ENCODE peak calls at places on chromosomes 1 and 21, in four cellular contexts. One of them, this sample, is unnamed.

GRCh38 chr21:26461500-26461899 is 111.6 kb downstream of the CYYR1 start:
- DNase-seq in activated CD4-positive, CD25-positive, alpha-beta regulatory T cell: no peak
- DNase-seq in globus pallidus: no peak
- DNase-seq in left cardiac atrium: no peak
- DNase-seq in this sample: no peak

GRCh38 chr1:44747878-44748277 is 8.2 kb downstream of the KIF2C start:
- DNase-seq in activated CD4-positive, CD25-positive, alpha-beta regulatory T cell: no peak
- DNase-seq in globus pallidus: no peak
- DNase-seq in left cardiac atrium: no peak
- DNase-seq in this sample: no peak

GRCh38 chr1:41891403-41891896 is 27.3 kb downstream of the HIVEP3 start:
- DNase-seq in activated CD4-positive, CD25-positive, alpha-beta regulatory T cell: peak
- DNase-seq in globus pallidus: no peak
- DNase-seq in left cardiac atrium: no peak
- DNase-seq in this sample: no peak

GRCh38 chr1:19374402-19374801 is 62.3 kb downstream of the SLC66A1 start:
- DNase-seq in activated CD4-positive, CD25-positive, alpha-beta regulatory T cell: no peak
- DNase-seq in globus pallidus: no peak
- DNase-seq in left cardiac atrium: no peak
- DNase-seq in this sample: no peak

GRCh38 chr1:27577504-27578188 is 26.3 kb downstream of the AHDC1 start:
- DNase-seq in activated CD4-positive, CD25-positive, alpha-beta regulatory T cell: no peak
- DNase-seq in globus pallidus: no peak
- DNase-seq in left cardiac atrium: no peak
- DNase-seq in this sample: no peak

GRCh38 chr1:45321444-45321843 is 5.3 kb upstream of the HPDL start:
- DNase-seq in activated CD4-positive, CD25-positive, alpha-beta regulatory T cell: no peak
- DNase-seq in globus pallidus: no peak
- DNase-seq in left cardiac atrium: no peak
- DNase-seq in this sample: no peak

GRCh38 chr1:2636733-2637132 is 3.9 kb upstream of the MMEL1 start:
- DNase-seq in activated CD4-positive, CD25-positive, alpha-beta regulatory T cell: no peak
- DNase-seq in globus pallidus: no peak
- DNase-seq in left cardiac atrium: no peak
- DNase-seq in this sample: no peak

GRCh38 chr1:242525360-242525722 is 844 bp upstream of the PLD5 start:
- DNase-seq in activated CD4-positive, CD25-positive, alpha-beta regulatory T cell: no peak
- DNase-seq in globus pallidus: no peak
- DNase-seq in left cardiac atrium: no peak
- DNase-seq in this sample: no peak

GRCh38 chr1:190754769-190755168 is 277.1 kb upstream of the BRINP3 start:
- DNase-seq in activated CD4-positive, CD25-positive, alpha-beta regulatory T cell: no peak
- DNase-seq in globus pallidus: no peak
- DNase-seq in left cardiac atrium: no peak
- DNase-seq in this sample: no peak

GRCh38 chr1:165696625-165697100 is 1.7 kb downstream of the ALDH9A1 start:
- DNase-seq in activated CD4-positive, CD25-positive, alpha-beta regulatory T cell: no peak
- DNase-seq in globus pallidus: peak
- DNase-seq in left cardiac atrium: no peak
- DNase-seq in this sample: no peak

GRCh38 chr1:153533689-153534201 is 2.0 kb downstream of the S100A6 start:
- DNase-seq in activated CD4-positive, CD25-positive, alpha-beta regulatory T cell: no peak
- DNase-seq in globus pallidus: no peak
- DNase-seq in left cardiac atrium: peak
- DNase-seq in this sample: no peak

GRCh38 chr1:116375165-116375883 is 2.3 kb downstream of the ATP1A1 start:
- DNase-seq in activated CD4-positive, CD25-positive, alpha-beta regulatory T cell: no peak
- DNase-seq in globus pallidus: peak
- DNase-seq in left cardiac atrium: no peak
- DNase-seq in this sample: no peak

GRCh38 chr1:229058111-229058551 is 212.8 kb upstream of the RAB4A start:
- DNase-seq in activated CD4-positive, CD25-positive, alpha-beta regulatory T cell: no peak
- DNase-seq in globus pallidus: no peak
- DNase-seq in left cardiac atrium: no peak
- DNase-seq in this sample: no peak

GRCh38 chr1:204616683-204617082 is 68.9 kb downstream of the LRRN2 start:
- DNase-seq in activated CD4-positive, CD25-positive, alpha-beta regulatory T cell: no peak
- DNase-seq in globus pallidus: no peak
- DNase-seq in left cardiac atrium: no peak
- DNase-seq in this sample: no peak

GRCh38 chr1:53878492-53879105 is 11.0 kb downstream of the YIPF1 start:
- DNase-seq in activated CD4-positive, CD25-positive, alpha-beta regulatory T cell: no peak
- DNase-seq in globus pallidus: no peak
- DNase-seq in left cardiac atrium: no peak
- DNase-seq in this sample: peak

GRCh38 chr1:197526736-197527371 is 248.4 kb downstream of the DENND1B start:
- DNase-seq in activated CD4-positive, CD25-positive, alpha-beta regulatory T cell: no peak
- DNase-seq in globus pallidus: peak
- DNase-seq in left cardiac atrium: no peak
- DNase-seq in this sample: no peak

GRCh38 chr21:27818847-27819246 is 852.0 kb upstream of the ADAMTS5 start:
- DNase-seq in activated CD4-positive, CD25-positive, alpha-beta regulatory T cell: no peak
- DNase-seq in globus pallidus: no peak
- DNase-seq in left cardiac atrium: no peak
- DNase-seq in this sample: no peak

GRCh38 chr1:16449065-16449464 is 8.5 kb downstream of the NECAP2 start:
- DNase-seq in activated CD4-positive, CD25-positive, alpha-beta regulatory T cell: no peak
- DNase-seq in globus pallidus: no peak
- DNase-seq in left cardiac atrium: no peak
- DNase-seq in this sample: no peak

GRCh38 chr1:31038360-31038759 is 27.2 kb downstream of the PUM1 start:
- DNase-seq in activated CD4-positive, CD25-positive, alpha-beta regulatory T cell: no peak
- DNase-seq in globus pallidus: no peak
- DNase-seq in left cardiac atrium: no peak
- DNase-seq in this sample: no peak

GRCh38 chr1:44036409-44037111 is 5.3 kb upstream of the SLC6A9 start:
- DNase-seq in activated CD4-positive, CD25-positive, alpha-beta regulatory T cell: peak
- DNase-seq in globus pallidus: peak
- DNase-seq in left cardiac atrium: peak
- DNase-seq in this sample: peak

This sample was measured in NCI-H1930.